ENCODE peak calls at places on chromosomes 6 and 20, in four cellular contexts. S, H, P and B are unnamed samples.

GRCh38 chr6:36320475-36320874 is 16.2 kb downstream of the BNIP5 start:
- DNase-seq in H (no peak), P (peak), S (peak), B (no peak)

GRCh38 chr20:14820771-14821170 is 483.4 kb upstream of the FLRT3 start:
- DNase-seq in P (no peak), S (no peak), H (no peak), B (no peak)

GRCh38 chr6:96760153-96760687 is 77.1 kb downstream of the GPR63 start:
- DNase-seq in S (no peak), H (no peak), P (no peak), B (no peak)

GRCh38 chr6:138004423-138005287 is 102.6 kb downstream of the PERP start:
- DNase-seq in S (peak), P (peak), H (no peak), B (no peak)

GRCh38 chr6:142902636-142903053 is 42.3 kb downstream of the HIVEP2 start:
- DNase-seq in P (peak), H (no peak), S (peak), B (peak)

GRCh38 chr6:26020291-26020982 is 57.8 kb downstream of the TRIM38 start:
- DNase-seq in H (peak), S (peak), P (peak), B (peak)

GRCh38 chr20:51596656-51597388 is 54.3 kb upstream of the NFATC2 start:
- DNase-seq in P (no peak), H (no peak), S (no peak), B (no peak)

GRCh38 chr20:62171245-62171644 is 11.6 kb upstream of the MTG2 start:
- DNase-seq in S (no peak), H (no peak), P (no peak), B (no peak)

GRCh38 chr20:31516166-31516565 is 1.9 kb downstream of the HM13 start:
- DNase-seq in S (no peak), H (no peak), P (no peak), B (no peak)
- H3K27ac ChIP-seq in S (no peak), H (no peak), P (no peak), B (peak)

DNA sequence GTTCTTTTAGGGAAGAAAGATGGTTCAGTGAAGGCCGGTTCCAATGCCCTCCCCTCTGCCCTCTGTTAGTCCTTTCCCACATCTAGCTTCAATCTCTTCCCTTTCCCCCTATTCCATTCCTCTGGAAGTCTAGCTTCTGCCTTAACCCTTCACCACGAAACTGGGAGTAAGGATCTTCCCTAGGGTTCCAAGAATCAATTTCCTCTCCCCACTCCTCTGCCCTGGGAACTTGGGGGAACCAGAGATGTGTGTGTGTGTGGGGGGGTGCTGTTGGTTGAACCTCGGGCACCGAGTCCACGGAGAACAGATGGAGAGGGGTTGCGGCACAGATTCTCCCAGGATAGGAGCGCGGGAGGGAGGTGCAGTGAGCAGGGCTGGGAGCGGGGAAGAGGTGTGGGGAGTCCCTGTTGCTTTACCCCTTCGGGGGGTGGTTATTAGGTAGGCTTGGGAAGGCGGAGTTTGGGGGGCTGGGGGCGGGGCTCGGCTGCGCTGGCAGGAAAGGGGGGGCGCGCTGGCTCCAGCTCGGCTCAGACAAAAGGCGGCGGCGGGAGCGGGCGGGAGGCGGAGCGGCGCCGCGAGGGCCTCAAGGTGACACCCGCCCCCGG is at the start of gene TMEM151B:
- DNase-seq in S (no peak), H (peak), P (no peak), B (no peak)
- H3K27ac ChIP-seq in S (no peak), H (no peak), P (no peak), B (no peak)

GRCh38 chr20:44589522-44589921 is 7.1 kb downstream of the PKIG start:
- DNase-seq in S (no peak), H (no peak), P (no peak), B (no peak)
- H3K27ac ChIP-seq in S (no peak), H (no peak), P (no peak), B (no peak)

GRCh38 chr20:53890434-53891305 is 179.7 kb downstream of the BCAS1 start:
- DNase-seq in S (peak), P (no peak), H (no peak), B (no peak)
- H3K27ac ChIP-seq in S (peak), P (no peak), H (no peak), B (no peak)

GRCh38 chr6:117483004-117483644 is 650 bp downstream of the DCBLD1 start:
- DNase-seq in H (peak), S (peak), P (peak), B (peak)
- H3K27ac ChIP-seq in H (peak), S (peak), P (peak), B (peak)

GRCh38 chr6:41728954-41729353 is 6.5 kb downstream of the TFEB start:
- DNase-seq in P (no peak), H (peak), S (no peak), B (peak)
- H3K27ac ChIP-seq in P (peak), H (peak), S (no peak), B (no peak)

GRCh38 chr20:59748555-59749292 is 144.4 kb downstream of the PHACTR3 start:
- DNase-seq in S (no peak), P (no peak), H (no peak), B (no peak)

GRCh38 chr20:59750209-59750840 is 146.0 kb downstream of the PHACTR3 start:
- DNase-seq in P (no peak), S (no peak), H (no peak), B (no peak)

GRCh38 chr20:59747671-59748515 is 143.6 kb downstream of the PHACTR3 start:
- DNase-seq in S (no peak), H (no peak), P (no peak), B (no peak)

GRCh38 chr20:59751075-59751711 is 146.9 kb downstream of the PHACTR3 start:
- DNase-seq in H (peak), S (peak), P (peak), B (peak)

GRCh38 chr20:59749293-59749680 is 144.9 kb downstream of the PHACTR3 start:
- DNase-seq in P (no peak), H (peak), S (no peak), B (no peak)
- H3K27ac ChIP-seq in P (no peak), H (no peak), S (no peak), B (no peak)

DNA sequence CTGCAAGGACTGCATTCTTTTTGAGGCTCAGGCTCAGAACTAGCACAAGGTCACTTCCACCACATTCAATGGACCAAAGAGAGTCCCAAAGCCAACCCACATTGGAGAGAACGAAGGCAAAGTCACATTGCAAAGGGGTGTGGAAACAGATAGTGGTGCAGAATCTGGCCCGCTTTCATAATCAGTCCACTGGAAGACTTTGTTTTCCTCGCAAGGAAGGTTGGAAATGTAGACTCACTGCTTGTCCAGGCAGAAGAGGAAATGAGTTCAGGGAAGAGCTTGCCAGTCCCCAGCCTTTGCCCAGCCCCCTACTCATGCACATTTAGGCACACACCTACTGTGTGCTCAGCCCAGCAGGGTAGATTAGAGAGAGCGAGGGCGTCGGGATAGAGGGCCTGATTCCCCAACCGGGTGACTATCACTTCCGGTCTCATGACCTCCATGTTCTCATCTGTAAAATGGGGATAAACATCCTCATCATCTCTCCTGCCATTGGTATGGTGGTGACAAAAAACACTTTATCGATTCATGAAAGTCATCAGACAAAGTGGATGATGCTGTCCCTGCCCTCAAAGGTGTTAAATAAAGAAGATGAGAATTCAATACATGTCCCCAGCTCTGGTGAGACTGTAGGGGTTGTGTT is 24.3 kb upstream of the CCN5 start:
- DNase-seq in H (no peak), P (no peak), S (no peak), B (no peak)
- H3K27ac ChIP-seq in H (peak), P (no peak), S (no peak), B (peak)

DNA sequence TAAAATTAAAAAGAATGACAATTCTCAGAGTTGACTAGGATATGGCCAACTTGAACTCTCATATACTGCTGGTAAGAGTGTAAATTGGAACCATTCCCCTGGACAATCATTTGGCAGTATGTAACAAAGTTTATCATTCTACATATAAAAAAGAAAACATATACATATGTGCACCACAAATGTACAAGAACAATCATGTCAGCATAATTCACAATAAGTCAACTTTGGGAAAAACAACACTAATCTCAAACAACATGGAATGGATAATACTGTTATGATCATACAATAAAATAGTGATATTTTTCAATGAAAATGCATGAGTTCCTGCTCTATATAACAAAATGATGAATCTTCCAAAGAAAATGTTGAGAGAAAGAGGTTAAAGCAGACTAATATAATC is 1078.7 kb upstream of the EPHA7 start:
- DNase-seq in H (no peak), S (no peak), P (no peak), B (no peak)
- H3K27ac ChIP-seq in H (no peak), S (no peak), P (no peak), B (no peak)

DNA sequence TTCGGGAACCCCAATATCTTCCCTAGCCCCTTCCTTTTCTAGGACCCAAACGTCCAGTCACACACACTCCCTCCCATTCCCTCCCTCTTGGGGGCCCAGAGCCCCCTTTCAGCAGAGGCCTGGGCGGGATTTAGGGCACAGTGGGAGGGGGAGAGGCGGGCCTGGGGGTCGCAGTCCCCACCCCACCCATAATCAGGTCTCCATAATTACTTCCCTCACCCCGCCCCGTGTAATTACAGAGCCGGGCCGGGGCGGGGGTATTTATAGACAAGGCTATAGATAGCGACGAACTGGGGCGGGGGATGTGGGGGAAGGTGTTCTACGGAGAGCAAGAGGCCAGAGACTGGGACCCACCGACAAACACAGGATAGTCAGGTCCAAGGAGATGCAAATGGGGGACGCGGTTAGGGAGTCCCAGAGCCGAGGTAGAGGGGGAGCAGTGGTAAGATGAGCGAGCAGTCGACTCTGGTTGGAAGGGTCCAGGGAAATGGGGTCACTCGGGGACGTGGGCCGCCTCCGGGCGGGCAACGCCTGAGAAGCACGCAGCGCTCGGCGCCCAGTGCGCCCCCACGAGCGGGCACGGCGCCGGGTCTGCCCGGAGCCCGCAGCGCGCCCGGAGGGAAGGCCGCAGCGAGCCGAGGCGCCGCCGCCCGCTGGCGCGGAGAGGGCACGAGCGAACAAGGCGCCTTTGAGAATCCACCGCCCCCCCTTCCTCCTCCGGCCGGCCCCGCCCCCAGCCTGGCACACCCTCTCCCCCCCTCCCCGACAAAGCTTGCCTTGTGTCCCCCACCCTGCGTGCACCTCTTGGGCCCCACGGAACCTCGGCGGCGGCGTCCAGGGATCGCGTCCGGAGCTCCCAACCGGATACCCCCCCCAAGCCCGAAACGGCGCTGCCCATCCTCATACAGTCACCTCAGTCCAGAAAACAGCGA is 670 bp upstream of the COL11A2 start:
- DNase-seq in P (peak), H (peak), S (no peak), B (no peak)
- H3K27ac ChIP-seq in P (peak), H (no peak), S (no peak), B (peak)